ENCODE peak calls at places on chromosomes 3 and 15, in five cellular contexts. F is IMR-90, N is neuronal stem cell, O is H9, M is mesenchymal stem cell. J is an unnamed sample.

GRCh38 chr3:156180077-156180476 is 59.7 kb downstream of the KCNAB1 start:
- DNase-seq in F (peak), N (no peak), O (no peak), M (peak), J (no peak)

GRCh38 chr3:108181172-108181571 is 41.1 kb downstream of the IFT57 start:
- DNase-seq in F (no peak), N (no peak), O (no peak), M (no peak), J (no peak)

GRCh38 chr15:74176262-74177208 is 3.0 kb downstream of the ISLR start:
- DNase-seq in F (no peak), N (no peak), O (peak), M (no peak), J (peak)

GRCh38 chr3:14587733-14588360 is 47.7 kb upstream of the GRIP2 start:
- DNase-seq in F (peak), N (no peak), O (no peak), M (peak), J (no peak)

GRCh38 chr15:90037961-90038633 is 37.0 kb downstream of the ZNF710 start:
- DNase-seq in F (peak), N (no peak), O (no peak), M (peak), J (no peak)

GRCh38 chr3:150097588-150097890 is 126.8 kb upstream of the PFN2 start:
- DNase-seq in F (peak), N (no peak), O (no peak), M (peak), J (no peak)

GRCh38 chr15:69939513-69940440 is 157.9 kb downstream of the TLE3 start:
- DNase-seq in F (no peak), N (peak), O (peak), M (no peak), J (peak)

GRCh38 chr3:175255698-175256097 is 396.6 kb downstream of the NAALADL2 start:
- DNase-seq in F (peak), N (no peak), O (no peak), M (peak), J (no peak)

GRCh38 chr15:99738047-99738847 is 5.0 kb upstream of the LYSMD4 start:
- DNase-seq in F (no peak), N (no peak), O (no peak), M (no peak), J (no peak)

GRCh38 chr3:116135462-116135861 is 309.8 kb downstream of the LSAMP start:
- DNase-seq in F (peak), N (no peak), O (no peak), M (peak), J (no peak)

GRCh38 chr3:2741520-2741919 is 368.7 kb downstream of the IL5RA start:
- DNase-seq in F (no peak), N (no peak), O (no peak), M (no peak), J (no peak)

GRCh38 chr3:32675164-32675563 is 9.8 kb upstream of the CNOT10 start:
- DNase-seq in F (no peak), N (no peak), O (no peak), M (no peak), J (no peak)

GRCh38 chr15:55403531-55403930 is 4.6 kb downstream of the CCPG1 start:
- DNase-seq in F (peak), N (no peak), O (no peak), M (peak), J (no peak)

GRCh38 chr3:110165344-110165743 is 828.0 kb upstream of the DPPA4 start:
- DNase-seq in F (peak), N (no peak), O (no peak), M (peak), J (no peak)
- H2BK120ac ChIP-seq in F (peak), N (no peak), O (no peak), M (no peak), J (no peak)

GRCh38 chr15:67120009-67120838 is 54.8 kb downstream of the SMAD3 start:
- DNase-seq in F (no peak), N (no peak), O (no peak), M (peak), J (no peak)
- H2BK120ac ChIP-seq in F (peak), N (no peak), O (no peak), M (peak), J (no peak)

GRCh38 chr3:177538064-177538742 is 340.9 kb upstream of the TBL1XR1 start:
- DNase-seq in F (peak), N (no peak), O (no peak), M (peak), J (no peak)
- H2BK120ac ChIP-seq in F (peak), N (no peak), O (no peak), M (no peak), J (no peak)

GRCh38 chr3:49722896-49723295 is 855 bp downstream of the GMPPB start:
- DNase-seq in F (no peak), N (no peak), O (no peak), M (no peak), J (no peak)
- H2BK120ac ChIP-seq in F (no peak), N (no peak), O (no peak), M (no peak), J (no peak)

DNA sequence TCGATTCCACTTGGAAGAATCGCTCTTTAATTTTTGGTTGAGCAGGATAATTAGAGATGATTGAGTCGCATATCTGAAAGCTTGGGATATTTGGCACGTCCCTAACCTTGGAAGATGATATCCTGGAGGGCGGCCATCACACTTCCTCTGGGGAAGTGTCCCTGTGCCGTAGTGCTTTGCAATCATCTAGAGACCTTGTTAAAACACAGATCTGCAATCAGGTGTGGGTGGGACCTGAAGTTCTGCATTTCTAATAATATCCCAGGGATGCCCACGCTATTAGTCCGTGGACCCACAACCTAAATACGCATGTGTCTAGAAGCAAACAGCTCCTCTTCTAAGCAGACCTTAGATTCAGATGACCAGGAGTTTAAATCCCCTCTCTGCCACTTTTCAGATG is 20.5 kb downstream of the MYO1E start:
- DNase-seq in F (no peak), N (no peak), O (no peak), M (no peak), J (no peak)
- H2BK120ac ChIP-seq in F (no peak), N (no peak), O (no peak), M (no peak), J (no peak)

DNA sequence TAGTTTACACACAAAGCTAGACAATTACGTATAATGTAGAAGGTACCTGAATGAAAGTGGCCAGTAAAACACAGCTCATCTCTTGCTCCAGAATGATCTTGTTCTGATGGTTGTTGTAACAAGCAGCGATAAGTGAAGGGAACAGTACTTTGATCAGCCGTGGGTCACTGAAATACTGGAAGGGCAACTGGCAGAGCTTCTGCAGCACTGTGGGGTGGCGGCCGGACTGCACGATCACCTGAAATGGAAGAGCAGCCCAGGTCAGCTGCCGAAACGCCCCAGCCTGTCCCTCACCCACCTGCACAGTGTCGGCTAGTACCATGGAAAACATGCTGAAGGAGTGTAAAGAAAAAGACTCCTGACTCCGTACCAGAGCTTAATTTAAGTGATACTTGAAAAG is 17.3 kb downstream of the ISL2 start:
- DNase-seq in F (no peak), N (no peak), O (no peak), M (no peak), J (no peak)
- H2BK120ac ChIP-seq in F (no peak), N (no peak), O (no peak), M (no peak), J (no peak)

DNA sequence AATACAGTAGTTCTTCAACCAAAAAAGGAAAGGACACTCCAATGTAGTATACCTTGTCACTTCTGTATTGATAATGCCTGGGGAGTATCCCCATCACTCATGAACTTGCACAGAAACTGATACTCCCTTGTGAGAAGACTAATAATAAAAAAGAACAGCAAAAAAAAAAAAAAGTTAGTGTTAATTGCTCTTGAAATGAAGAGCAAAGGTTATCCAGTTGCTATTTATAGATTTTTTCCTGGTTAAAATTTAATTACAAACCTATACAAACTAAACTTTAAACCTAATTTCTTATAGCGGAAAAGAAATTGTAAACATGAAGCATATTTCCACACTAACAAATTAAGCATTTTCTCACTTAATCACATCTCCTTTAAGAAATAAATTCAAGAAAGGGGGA is 6.7 kb downstream of the PLOD2 start:
- DNase-seq in F (no peak), N (no peak), O (no peak), M (no peak), J (no peak)
- H2BK120ac ChIP-seq in F (no peak), N (no peak), O (no peak), M (no peak), J (no peak)

DNA sequence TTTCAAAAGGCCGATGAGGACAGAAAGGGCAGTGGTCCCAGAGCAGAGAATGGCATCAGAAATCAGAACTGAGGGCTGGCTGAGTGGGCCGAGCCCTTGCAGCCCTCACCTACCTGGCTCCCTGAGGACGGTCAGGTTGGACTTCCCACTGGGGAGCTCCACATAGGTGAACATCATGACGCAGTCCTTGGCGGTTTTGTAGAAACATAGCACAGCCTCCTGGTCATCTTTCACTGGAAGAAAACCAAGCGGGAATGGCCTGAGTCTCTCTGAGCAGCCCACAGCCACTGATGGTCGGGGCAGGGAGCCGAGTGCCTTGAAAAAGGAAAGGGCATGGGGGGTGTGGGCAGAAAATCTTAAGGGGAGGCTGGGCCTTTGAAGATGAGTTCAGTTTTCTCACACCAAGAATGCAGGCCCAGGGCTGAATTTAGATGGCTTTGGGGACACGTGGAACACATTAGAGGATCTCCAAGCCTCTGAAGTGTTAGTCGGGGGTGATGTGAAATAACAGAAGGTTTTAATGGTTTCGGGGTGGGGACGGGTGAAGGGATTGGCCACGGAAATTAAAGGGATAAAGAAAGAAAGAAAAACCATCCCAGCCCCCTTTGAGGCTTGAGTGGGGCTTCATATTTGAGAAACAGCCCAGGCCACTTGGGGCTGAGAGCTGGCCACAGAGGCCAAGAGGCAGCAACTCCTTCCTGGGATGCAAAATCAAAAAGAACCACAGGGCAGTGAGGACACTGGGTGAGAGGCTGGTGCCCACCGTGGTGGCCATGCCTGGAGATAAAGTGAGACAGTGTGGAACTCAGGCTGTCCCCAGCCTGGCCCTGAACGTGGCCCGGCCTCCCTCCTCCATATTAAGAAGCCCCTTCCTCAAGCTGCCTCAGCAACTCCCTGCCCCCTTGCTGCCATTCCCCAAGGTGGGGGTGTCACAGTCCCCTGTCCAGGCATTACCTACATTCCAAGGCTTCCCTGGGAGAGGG is 36.2 kb downstream of the UMPS start:
- DNase-seq in F (no peak), N (no peak), O (no peak), M (no peak), J (no peak)
- H2BK120ac ChIP-seq in F (no peak), N (no peak), O (no peak), M (no peak), J (no peak)

J was measured in mesendoderm.